ENCODE peak calls at places on chromosomes 1 and 21, in seven cellular contexts. D is breast epithelium, V is MM.1S, S is OCI-LY7, J is PC-3, B is prostate gland, I is fibroblast of mammary gland. U is an unnamed sample.
A peak's percentile ranks its signal among the peaks of the same experiment; 100 is the strongest.

GRCh38 chr1:27598288-27598687 is 5.7 kb downstream of the AHDC1 start:
- DNase-seq in V (no peak), J (no peak), S (no peak), B (no peak), D (no peak), I (no peak), U (no peak)

GRCh38 chr1:27491748-27492700 is 2.1 kb upstream of the WASF2 start:
- DNase-seq in J (no peak), D (peak; percentile 79), B (peak; percentile 41), I (no peak), S (peak; percentile 38), V (peak; percentile 32), U (no peak)

GRCh38 chr1:67749263-67749843 is 64.4 kb downstream of the GADD45A start:
- DNase-seq in B (peak; percentile 56), D (peak; percentile 77), S (no peak), I (no peak), V (no peak), J (no peak), U (no peak)

GRCh38 chr1:230350208-230350921 is 75.8 kb downstream of the PGBD5 start:
- DNase-seq in B (no peak), D (no peak), S (no peak), V (no peak), J (peak; percentile 49), I (peak; percentile 20), U (no peak)

GRCh38 chr1:45908613-45909140 is 105.3 kb downstream of the MAST2 start:
- DNase-seq in J (no peak), S (no peak), V (no peak), I (no peak), B (no peak), D (no peak), U (no peak)

GRCh38 chr21:39518055-39518844 is 66.5 kb downstream of the SH3BGR start:
- DNase-seq in B (peak; percentile 40), I (peak; percentile 48), J (peak; percentile 82), S (peak; percentile 82), D (peak; percentile 29), V (peak; percentile 92), U (peak; percentile 64)

GRCh38 chr1:115796897-115797296 is 28.4 kb upstream of the CASQ2 start:
- DNase-seq in J (no peak), D (no peak), B (no peak), S (no peak), I (no peak), V (no peak), U (no peak)

GRCh38 chr1:91791103-91791502 is 94.8 kb downstream of the TGFBR3 start:
- DNase-seq in I (no peak), B (peak; percentile 42), D (no peak), J (no peak), V (no peak), S (no peak), U (no peak)

GRCh38 chr1:109112056-109112651 is 1.8 kb upstream of the ELAPOR1 start:
- DNase-seq in B (no peak), D (no peak), I (peak; percentile 60), V (peak; percentile 17), S (peak; percentile 63), J (peak; percentile 41), U (no peak)

GRCh38 chr1:169106921-169107672 is 607 bp downstream of the ATP1B1 start:
- DNase-seq in J (peak; percentile 47), I (peak; percentile 46), D (no peak), S (peak; percentile 49), V (peak; percentile 25), B (no peak), U (no peak)

GRCh38 chr1:218659911-218660677 is 315.0 kb downstream of the TGFB2 start:
- DNase-seq in D (no peak), V (no peak), I (peak; percentile 39), B (no peak), S (no peak), J (no peak), U (no peak)

GRCh38 chr1:16921391-16922185 is at the start of gene CROCC:
- DNase-seq in I (peak; percentile 41), S (peak; percentile 82), D (no peak), B (no peak), J (no peak), V (no peak), U (peak; percentile 79)

GRCh38 chr1:183733610-183734219 is 71.2 kb upstream of the RGL1 start:
- DNase-seq in J (no peak), D (no peak), I (no peak), V (no peak), B (no peak), S (no peak), U (no peak)

GRCh38 chr1:64163972-64164371 is 39.5 kb upstream of the UBE2U start:
- DNase-seq in B (no peak), I (peak; percentile 68), D (no peak), S (no peak), V (no peak), J (peak; percentile 44), U (no peak)

GRCh38 chr1:83931658-83932253 is 67.2 kb downstream of the TTLL7 start:
- DNase-seq in D (no peak), J (peak; percentile 67), I (peak; percentile 60), V (peak; percentile 43), B (peak; percentile 32), S (peak; percentile 67), U (peak; percentile 25)

GRCh38 chr1:66618390-66618789 is 84.4 kb downstream of the SGIP1 start:
- DNase-seq in V (no peak), D (no peak), B (no peak), I (peak; percentile 71), S (no peak), J (no peak), U (no peak)

GRCh38 chr1:235270625-235271024 is 57.4 kb downstream of the ARID4B start:
- DNase-seq in I (peak; percentile 70), B (no peak), S (no peak), D (no peak), V (peak; percentile 67), J (no peak), U (no peak)

GRCh38 chr1:108791790-108792189 is 45.3 kb downstream of the STXBP3 start:
- DNase-seq in B (no peak), S (no peak), D (no peak), J (no peak), V (no peak), I (no peak), U (no peak)

GRCh38 chr1:85938829-85939228 is 217.7 kb downstream of the COL24A1 start:
- DNase-seq in D (no peak), B (no peak), I (no peak), S (no peak), J (no peak), V (no peak), U (no peak)

GRCh38 chr1:47686731-47687617 is 249.1 kb downstream of the FOXD2 start:
- DNase-seq in B (no peak), I (no peak), S (no peak), D (no peak), V (no peak), J (no peak), U (no peak)

GRCh38 chr1:79198841-79199240 is 192.3 kb upstream of the ADGRL4 start:
- DNase-seq in J (peak; percentile 54), D (no peak), S (no peak), B (no peak), V (no peak), I (peak; percentile 73), U (no peak)

DNA sequence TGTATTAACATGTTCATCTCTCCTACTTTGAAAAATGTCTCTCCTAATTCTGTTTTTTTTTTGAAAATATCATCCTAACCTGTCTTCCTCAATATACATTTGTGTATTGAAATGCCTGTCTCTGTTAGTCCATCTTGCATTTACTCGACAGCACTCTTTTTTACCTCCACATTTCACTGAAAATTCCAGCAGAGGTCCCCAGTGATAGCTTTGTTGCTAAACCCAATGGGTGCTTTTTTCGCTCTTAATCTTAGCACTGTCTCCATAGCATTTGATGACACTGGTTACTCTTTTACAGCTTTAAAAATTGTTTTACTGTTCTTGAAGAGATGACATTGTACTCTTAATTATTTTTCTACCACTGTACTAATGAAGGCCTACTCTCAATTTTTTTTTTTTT is 10.8 kb downstream of the OSBPL9 start:
- DNase-seq in S (peak; percentile 50), D (no peak), I (peak; percentile 72), B (no peak), V (peak; percentile 33), J (peak; percentile 59), U (no peak)
- TF ChIP-seq CTCF in S (peak; percentile 77), D (no peak), I (peak; percentile 69), B (no peak), V (peak; percentile 28), J (peak; percentile 65), U (peak; percentile 33)

DNA sequence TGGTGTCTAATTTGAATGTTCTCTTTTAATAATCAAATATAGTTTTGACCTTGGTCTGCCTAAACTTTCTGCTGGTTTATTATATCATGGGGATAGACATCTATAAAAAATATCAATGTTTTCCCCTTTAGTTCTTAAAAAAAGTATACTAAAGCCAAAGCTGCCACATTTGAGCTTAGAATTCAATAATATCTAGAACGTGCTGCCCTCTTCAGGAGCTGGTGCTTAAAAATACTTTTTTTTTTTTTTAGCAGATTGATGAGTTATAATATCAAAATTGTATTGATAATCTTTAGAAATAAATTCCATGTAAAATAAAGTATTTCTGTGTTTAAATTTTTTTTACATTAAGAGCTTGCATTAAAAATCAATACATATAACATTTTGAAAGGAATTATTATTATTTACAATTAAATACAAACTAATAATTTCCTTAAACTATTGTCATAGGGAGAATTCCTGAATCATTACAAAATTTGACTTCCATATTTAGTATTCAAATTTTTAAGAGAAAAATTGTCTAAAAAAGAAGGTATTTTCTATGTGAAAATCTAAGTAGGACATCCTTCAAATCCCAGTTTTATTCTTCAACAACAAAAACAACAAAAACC is 40.1 kb upstream of the ADGRL2 start:
- DNase-seq in B (no peak), D (no peak), S (no peak), V (no peak), J (peak; percentile 46), I (peak; percentile 58), U (no peak)
- TF ChIP-seq CTCF in B (no peak), D (no peak), S (peak; percentile 53), V (peak; percentile 17), J (peak; percentile 64), I (peak; percentile 51), U (peak; percentile 14)

DNA sequence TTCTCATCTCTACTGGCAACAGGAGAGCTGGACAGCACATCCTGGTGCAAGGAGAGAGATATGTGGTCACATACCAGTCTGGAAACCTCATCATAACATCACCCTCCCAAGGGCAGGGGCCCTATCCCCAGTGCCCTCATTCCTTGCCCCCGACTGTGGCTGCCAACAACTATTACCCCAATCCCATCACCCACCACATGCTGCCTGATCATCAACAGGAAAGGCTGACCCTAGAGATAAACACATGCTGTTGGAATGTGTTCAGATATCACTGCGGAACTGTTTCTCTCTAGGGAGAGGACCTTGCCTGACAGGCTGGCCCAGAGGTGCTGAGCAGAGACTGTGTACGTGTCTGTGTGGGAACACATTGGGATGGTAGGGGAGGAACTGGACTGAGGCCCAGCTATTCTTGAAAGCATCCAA is 4.5 kb upstream of the INKA2 start:
- DNase-seq in V (no peak), B (no peak), I (peak; percentile 62), J (no peak), S (no peak), D (no peak), U (no peak)
- TF ChIP-seq CTCF in V (no peak), B (no peak), I (no peak), J (no peak), S (no peak), D (no peak), U (no peak)

DNA sequence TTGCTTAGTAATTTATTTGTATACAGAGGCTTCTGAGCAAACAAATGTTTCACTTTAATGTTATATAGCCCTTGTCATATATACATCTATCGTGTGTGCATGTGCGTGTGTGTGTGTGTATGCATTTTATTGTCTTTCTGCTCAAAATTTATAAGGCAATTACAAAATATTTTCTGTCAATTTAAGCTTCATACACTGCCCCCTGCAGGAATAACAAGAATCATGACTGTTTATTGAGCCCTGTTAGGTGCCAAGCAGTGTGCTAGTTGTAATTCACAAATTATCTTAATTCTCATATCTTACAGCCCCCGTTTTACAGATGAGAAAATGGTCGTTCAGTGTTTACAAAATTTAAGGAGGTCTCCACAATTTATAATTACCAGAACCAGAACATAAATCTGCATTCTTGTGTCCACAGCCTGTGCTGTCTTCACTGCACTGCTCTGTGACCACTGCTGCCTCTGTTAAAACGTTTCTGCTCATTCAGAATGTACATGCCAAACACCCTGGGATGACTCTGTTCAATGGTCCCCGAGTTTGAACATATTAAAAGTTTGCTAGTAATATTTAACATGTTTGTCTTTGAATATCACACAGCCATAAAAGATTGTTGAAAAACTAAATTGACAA is 181.3 kb downstream of the ATP6V1G3 start:
- DNase-seq in I (peak; percentile 57), S (peak; percentile 25), B (no peak), V (peak; percentile 48), J (peak; percentile 6), D (no peak), U (no peak)
- TF ChIP-seq CTCF in I (peak; percentile 51), S (peak; percentile 82), B (no peak), V (peak; percentile 74), J (peak; percentile 63), D (no peak), U (peak; percentile 74)